ENCODE peak calls at places on chromosome 1, in five cellular contexts. One of them, this sample, is unnamed. For H3K4me1, the result is how much of the 10 kb centered on the place peaks cover.

GRCh38 chr1:21887216-21887736 is 49.8 kb downstream of the HSPG2 start:
- DNase-seq in adipocyte: no peak
- DNase-seq in GM23338: no peak
- DNase-seq in hepatocyte: no peak
- DNase-seq in tibial nerve: no peak
- DNase-seq in this sample: no peak

GRCh38 chr1:212167098-212167497 is 118.1 kb upstream of the PPP2R5A start:
- DNase-seq in tibial nerve: no peak
- DNase-seq in adipocyte: no peak
- DNase-seq in hepatocyte: no peak
- DNase-seq in GM23338: no peak
- DNase-seq in this sample: no peak

GRCh38 chr1:203655656-203656055 is 29.0 kb downstream of the ATP2B4 start:
- DNase-seq in hepatocyte: no peak
- DNase-seq in GM23338: no peak
- DNase-seq in adipocyte: no peak
- DNase-seq in tibial nerve: no peak
- DNase-seq in this sample: no peak

GRCh38 chr1:225451340-225451739 is 23.5 kb upstream of the LBR start:
- DNase-seq in adipocyte: no peak
- DNase-seq in hepatocyte: no peak
- DNase-seq in tibial nerve: peak
- DNase-seq in GM23338: no peak
- DNase-seq in this sample: no peak

GRCh38 chr1:108503062-108503740 is 53.1 kb downstream of the NBPF6 start:
- DNase-seq in GM23338: peak
- DNase-seq in adipocyte: peak
- DNase-seq in tibial nerve: no peak
- DNase-seq in hepatocyte: no peak
- DNase-seq in this sample: no peak

GRCh38 chr1:30765610-30766434 is 8.2 kb upstream of the LAPTM5 start:
- DNase-seq in hepatocyte: no peak
- DNase-seq in adipocyte: no peak
- DNase-seq in tibial nerve: no peak
- DNase-seq in GM23338: no peak
- DNase-seq in this sample: no peak

GRCh38 chr1:246338546-246338945 is 168.5 kb downstream of the SMYD3 start:
- DNase-seq in GM23338: no peak
- DNase-seq in hepatocyte: no peak
- DNase-seq in adipocyte: no peak
- DNase-seq in tibial nerve: no peak
- DNase-seq in this sample: no peak

GRCh38 chr1:47875831-47876586 is 121.2 kb downstream of the TRABD2B start:
- DNase-seq in tibial nerve: no peak
- DNase-seq in hepatocyte: peak
- DNase-seq in GM23338: no peak
- DNase-seq in adipocyte: no peak
- DNase-seq in this sample: no peak

GRCh38 chr1:179853102-179853501 is 24.5 kb downstream of the TOR1AIP2 start:
- DNase-seq in tibial nerve: no peak
- DNase-seq in adipocyte: no peak
- DNase-seq in hepatocyte: no peak
- DNase-seq in GM23338: no peak
- DNase-seq in this sample: no peak

GRCh38 chr1:24899581-24900485 is 30.2 kb downstream of the RUNX3 start:
- DNase-seq in tibial nerve: no peak
- DNase-seq in GM23338: no peak
- DNase-seq in hepatocyte: no peak
- DNase-seq in adipocyte: no peak
- DNase-seq in this sample: no peak

GRCh38 chr1:110340207-110340468 is 961 bp downstream of the RBM15 start:
- DNase-seq in GM23338: no peak
- DNase-seq in hepatocyte: no peak
- DNase-seq in adipocyte: no peak
- DNase-seq in tibial nerve: no peak
- DNase-seq in this sample: no peak
- H3K4me1 ChIP-seq in GM23338: under half
- H3K4me1 ChIP-seq in hepatocyte: under half
- H3K4me1 ChIP-seq in adipocyte: half or more
- H3K4me1 ChIP-seq in tibial nerve: half or more
- H3K4me1 ChIP-seq in this sample: under half

DNA sequence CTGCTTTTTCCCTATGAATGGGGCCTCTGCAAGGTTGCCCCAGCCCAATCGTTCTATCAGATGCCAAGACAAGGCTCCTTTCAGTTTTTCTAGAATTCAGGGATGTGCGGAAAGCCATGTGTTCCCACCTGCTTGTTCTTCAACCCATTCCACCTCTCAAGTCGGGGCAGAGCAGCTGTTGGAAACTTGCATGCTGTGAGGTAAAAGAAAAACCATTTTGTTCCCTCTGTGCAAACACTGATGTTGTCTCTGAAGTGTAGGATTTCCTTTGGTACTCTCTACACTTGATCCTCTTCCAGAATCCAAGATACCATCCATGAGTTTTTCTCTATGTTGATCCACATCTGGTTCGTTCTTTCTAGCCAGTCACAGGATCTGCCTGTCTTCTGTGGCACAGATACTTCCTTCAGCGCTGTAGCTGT is 7.3 kb downstream of the IER5 start:
- DNase-seq in adipocyte: peak
- DNase-seq in GM23338: no peak
- DNase-seq in hepatocyte: no peak
- DNase-seq in tibial nerve: no peak
- DNase-seq in this sample: no peak
- H3K4me1 ChIP-seq in adipocyte: half or more
- H3K4me1 ChIP-seq in GM23338: half or more
- H3K4me1 ChIP-seq in hepatocyte: half or more
- H3K4me1 ChIP-seq in tibial nerve: half or more
- H3K4me1 ChIP-seq in this sample: half or more

GRCh38 chr1:180926164-180926981 is 13.7 kb downstream of the KIAA1614 start:
- DNase-seq in GM23338: no peak
- DNase-seq in adipocyte: peak
- DNase-seq in hepatocyte: peak
- DNase-seq in tibial nerve: no peak
- DNase-seq in this sample: no peak
- H3K4me1 ChIP-seq in GM23338: under half
- H3K4me1 ChIP-seq in adipocyte: under half
- H3K4me1 ChIP-seq in hepatocyte: under half
- H3K4me1 ChIP-seq in tibial nerve: half or more
- H3K4me1 ChIP-seq in this sample: under half

DNA sequence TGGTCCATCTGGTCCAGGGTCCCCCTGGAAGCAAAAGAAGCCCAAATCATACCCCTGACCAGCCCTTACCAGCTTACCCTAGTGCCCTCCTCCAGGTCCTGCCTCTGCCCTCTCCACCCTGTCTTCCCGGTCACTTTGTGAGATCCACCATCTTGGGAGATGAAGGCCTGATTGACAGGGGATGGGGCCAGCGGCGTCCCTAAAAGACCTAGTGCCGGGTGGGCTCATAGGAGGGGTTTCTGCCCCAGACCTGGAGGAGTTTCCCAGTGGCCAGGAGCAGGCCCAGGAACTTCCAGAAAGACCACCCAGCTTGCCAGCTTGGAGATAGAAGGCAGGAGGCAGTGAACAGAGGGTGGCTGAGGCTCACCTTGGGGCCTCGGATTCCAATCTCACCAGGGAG is 5.4 kb downstream of the COL9A2 start:
- DNase-seq in tibial nerve: no peak
- DNase-seq in GM23338: no peak
- DNase-seq in hepatocyte: no peak
- DNase-seq in adipocyte: no peak
- DNase-seq in this sample: no peak
- H3K4me1 ChIP-seq in tibial nerve: under half
- H3K4me1 ChIP-seq in GM23338: under half
- H3K4me1 ChIP-seq in hepatocyte: under half
- H3K4me1 ChIP-seq in adipocyte: under half
- H3K4me1 ChIP-seq in this sample: under half

GRCh38 chr1:115647000-115647399 is 5.2 kb downstream of the VANGL1 start:
- DNase-seq in adipocyte: no peak
- DNase-seq in tibial nerve: no peak
- DNase-seq in hepatocyte: no peak
- DNase-seq in GM23338: no peak
- DNase-seq in this sample: no peak
- H3K4me1 ChIP-seq in adipocyte: under half
- H3K4me1 ChIP-seq in tibial nerve: half or more
- H3K4me1 ChIP-seq in hepatocyte: half or more
- H3K4me1 ChIP-seq in GM23338: half or more
- H3K4me1 ChIP-seq in this sample: under half

This sample was measured in Panc1.